ENCODE peak calls at places on chromosome 22, in six cellular contexts. Y is stomach, I is IMR-90, E is A549, G is prostate gland, F is esophagus squamous epithelium. T is an unnamed sample. For H3K4me1, the result is how much of the 10 kb centered on the place peaks cover.

GRCh38 chr22:48536691-48537591 is 1290.7 kb downstream of the BRD1 start:
- DNase-seq in F (no peak), G (peak), I (no peak), E (no peak), Y (peak), T (peak)

GRCh38 chr22:50236731-50237409 is 8.0 kb downstream of the TUBGCP6 start:
- DNase-seq in F (no peak), Y (no peak), E (peak), G (no peak), I (peak), T (no peak)

GRCh38 chr22:23259916-23260644 is 79.8 kb downstream of the BCR start:
- DNase-seq in Y (no peak), E (no peak), G (no peak), F (no peak), I (no peak), T (no peak)

GRCh38 chr22:50603511-50604255 is 3.1 kb downstream of the MAPK8IP2 start:
- DNase-seq in Y (no peak), I (no peak), G (no peak), E (no peak), F (no peak), T (no peak)

GRCh38 chr22:29733362-29734322 is 13.8 kb downstream of the CABP7 start:
- DNase-seq in E (no peak), I (no peak), Y (no peak), G (peak), F (no peak), T (no peak)

GRCh38 chr22:30420401-30421178 is 5.0 kb upstream of the MTFP1 start:
- DNase-seq in G (no peak), I (peak), E (peak), F (no peak), Y (no peak), T (no peak)

GRCh38 chr22:32823024-32823730 is 21.7 kb downstream of the TIMP3 start:
- DNase-seq in F (no peak), Y (peak), G (no peak), E (peak), I (peak), T (peak)

GRCh38 chr22:39300198-39300830 is 19.1 kb downstream of the RPL3 start:
- DNase-seq in Y (no peak), E (no peak), I (no peak), G (no peak), F (no peak), T (peak)

GRCh38 chr22:47615051-47615450 is 852.6 kb downstream of the TBC1D22A start:
- DNase-seq in Y (no peak), I (no peak), F (no peak), E (no peak), G (no peak), T (no peak)

GRCh38 chr22:11598492-11599440 is 3929.2 kb upstream of the OR11H1 start:
- DNase-seq in G (no peak), I (no peak), E (no peak), F (no peak), Y (no peak), T (no peak)

DNA sequence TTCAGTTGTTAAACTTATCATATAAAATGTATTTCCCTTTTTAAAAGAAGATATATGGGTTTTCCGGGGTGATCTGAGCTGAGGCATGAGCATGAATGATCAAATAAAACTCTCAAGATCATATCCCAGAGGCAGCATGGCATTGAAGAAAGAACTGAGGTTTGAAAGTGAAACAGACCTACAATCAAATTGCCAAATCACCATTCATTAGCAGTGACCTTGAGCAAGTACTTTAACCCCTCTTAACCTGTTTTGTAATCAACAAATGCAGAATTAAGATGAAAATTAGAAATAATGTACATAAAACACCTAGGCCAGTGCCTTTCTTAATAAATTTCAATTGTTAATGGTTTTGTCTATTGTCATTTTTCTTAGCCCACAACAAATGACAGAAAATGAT is 116.0 kb downstream of the RBFOX2 start:
- DNase-seq in I (no peak), G (no peak), Y (no peak), F (no peak), E (no peak), T (no peak)
- H3K4me1 ChIP-seq in I (under half), G (under half), Y (half or more), F (half or more), E (under half), T (under half)

GRCh38 chr22:37242395-37242918 is 1.6 kb downstream of the RAC2 start:
- DNase-seq in E (no peak), F (peak), G (no peak), Y (peak), I (peak), T (peak)
- TF ChIP-seq POLR2A in E (no peak), F (no peak), G (no peak), Y (no peak), I (no peak), T (no peak)

DNA sequence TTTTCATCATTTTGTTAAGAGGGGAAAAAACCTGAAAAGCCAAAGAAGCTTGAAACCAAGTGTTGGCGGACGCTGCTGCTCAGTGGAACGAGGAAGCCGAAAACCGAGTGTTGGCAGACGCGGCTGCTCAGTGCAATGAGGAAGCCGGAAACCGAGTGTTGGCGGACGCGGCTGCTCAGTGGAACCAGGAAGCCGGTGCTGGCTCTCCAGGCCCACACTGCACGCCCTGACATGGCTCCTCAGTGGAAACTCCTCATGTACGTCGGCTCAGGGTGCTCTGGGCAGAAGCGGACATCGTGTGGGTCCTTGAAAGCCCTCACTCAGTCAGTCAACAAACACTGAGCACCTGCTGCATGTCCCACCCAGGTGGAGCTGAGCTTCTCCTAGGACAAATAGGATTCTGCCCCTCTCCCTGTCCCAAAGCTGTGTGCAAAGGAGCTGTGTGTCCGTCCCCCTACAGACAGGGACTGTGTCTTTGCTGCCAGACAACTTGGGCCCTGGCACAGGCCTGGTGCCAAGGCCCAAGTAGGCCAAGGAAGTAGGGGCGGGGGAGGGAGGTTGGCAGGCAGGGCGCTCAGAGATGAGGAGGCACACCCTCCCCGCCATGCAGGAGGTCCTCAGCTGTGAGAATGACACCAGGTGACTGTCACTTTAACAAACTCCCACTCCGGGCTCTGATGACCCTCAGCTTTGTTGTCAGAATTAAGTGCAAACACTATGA is 37.3 kb downstream of the PHF21B start:
- DNase-seq in Y (no peak), E (no peak), I (peak), G (peak), F (no peak), T (no peak)
- H3K27ac ChIP-seq in Y (no peak), E (no peak), I (no peak), G (peak), F (no peak), T (no peak)

DNA sequence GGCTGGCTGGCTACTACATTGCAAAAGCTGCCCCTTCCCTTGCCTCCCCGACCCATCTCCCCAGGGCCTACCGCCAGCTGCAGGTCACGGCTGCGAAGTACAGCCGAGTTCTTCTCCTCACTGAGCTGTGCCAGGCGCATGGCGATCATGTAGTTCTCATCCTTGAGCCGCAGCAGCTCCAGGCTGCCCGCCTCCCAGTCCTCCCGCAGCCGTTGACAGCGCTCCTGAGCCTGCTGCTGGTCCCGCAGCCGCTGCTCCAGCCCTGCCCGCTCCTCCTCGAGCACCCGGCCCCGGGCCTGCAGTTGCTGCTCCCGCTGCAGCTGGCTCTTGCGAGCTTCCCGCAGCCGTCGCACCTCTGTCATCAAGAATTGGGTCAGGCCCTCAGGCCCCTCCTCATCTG is 3.3 kb downstream of the CARD10 start:
- DNase-seq in G (no peak), E (no peak), I (no peak), F (no peak), Y (no peak), T (peak)
- H3K4me1 ChIP-seq in G (under half), E (under half), I (under half), F (under half), Y (under half), T (under half)

GRCh38 chr22:46272762-46273431 is 5.1 kb downstream of the TTC38 start:
- DNase-seq in F (no peak), Y (no peak), G (no peak), I (no peak), E (no peak), T (no peak)
- TF ChIP-seq POLR2A in F (no peak), Y (no peak), G (no peak), I (no peak), E (no peak), T (no peak)

GRCh38 chr22:36160499-36160942 is at the start of gene APOL3:
- DNase-seq in E (no peak), G (peak), I (peak), Y (peak), F (no peak), T (peak)
- H3K27ac ChIP-seq in E (no peak), G (peak), I (no peak), Y (peak), F (peak), T (peak)

GRCh38 chr22:19423906-19424500 is 7.5 kb downstream of the HIRA start:
- DNase-seq in Y (no peak), E (no peak), F (no peak), I (no peak), G (no peak), T (no peak)
- H3K4me1 ChIP-seq in Y (under half), E (under half), F (under half), I (under half), G (under half), T (under half)

DNA sequence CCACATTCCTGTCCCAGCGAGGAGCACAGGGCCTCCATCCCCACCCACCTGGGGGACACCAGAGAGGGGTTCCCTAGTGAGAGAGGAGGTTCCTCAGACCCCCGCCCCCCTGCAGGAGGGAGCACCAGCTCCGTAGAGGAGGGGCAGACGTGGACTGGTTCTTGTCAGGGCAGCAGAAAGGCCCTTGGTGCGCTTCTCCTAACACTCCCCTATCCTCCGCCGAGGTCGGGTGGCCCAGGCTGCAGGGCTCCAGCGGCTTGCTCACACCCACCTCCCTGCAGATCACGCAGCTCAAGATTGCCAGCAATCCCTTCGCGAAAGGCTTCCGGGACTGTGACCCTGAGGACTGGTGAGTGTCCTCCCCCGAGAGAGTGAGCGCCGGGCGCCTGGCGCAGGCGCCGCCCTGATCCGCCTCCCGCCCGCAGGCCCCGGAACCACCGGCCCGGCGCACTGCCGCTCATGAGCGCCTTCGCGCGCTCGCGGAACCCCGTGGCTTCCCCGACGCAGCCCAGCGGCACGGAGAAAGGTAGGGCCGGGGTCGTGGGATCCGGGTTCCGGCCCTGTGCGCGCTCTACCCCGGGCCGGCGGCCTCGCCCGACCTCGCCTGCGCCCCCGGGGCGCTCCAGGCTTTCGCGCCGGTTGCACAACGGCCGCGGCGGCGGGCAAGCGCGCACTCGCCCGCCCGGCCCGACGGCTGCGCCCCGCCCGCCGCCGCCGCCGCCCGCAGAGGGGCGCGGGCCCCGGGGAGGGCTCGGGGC is 5.1 kb downstream of the TBX1 start:
- DNase-seq in F (no peak), E (no peak), Y (no peak), G (no peak), I (no peak), T (peak)
- TF ChIP-seq POLR2A in F (no peak), E (no peak), Y (no peak), G (no peak), I (no peak), T (no peak)

GRCh38 chr22:45549739-45550138 is 47.1 kb downstream of the FBLN1 start:
- DNase-seq in Y (no peak), I (no peak), E (no peak), F (no peak), G (no peak), T (no peak)
- H3K27ac ChIP-seq in Y (peak), I (peak), E (peak), F (peak), G (peak), T (no peak)